ENCODE peak calls at places on chromosomes 16 and 17, in four cellular contexts. A, T, J and K are unnamed samples.

GRCh38 chr17:3974138-3974687 is 10.0 kb upstream of the ATP2A3 start:
- DNase-seq in A (no peak), T (no peak), J (no peak), K (no peak)

GRCh38 chr16:71681360-71681759 is 43.1 kb downstream of the PHLPP2 start:
- DNase-seq in J (no peak), T (no peak), A (no peak), K (no peak)

GRCh38 chr17:27276653-27277156 is 17.2 kb upstream of the WSB1 start:
- DNase-seq in T (no peak), A (no peak), J (no peak), K (no peak)

GRCh38 chr16:68283840-68284595 is 19.7 kb downstream of the SLC7A6 start:
- DNase-seq in T (peak; percentile 79), J (no peak), A (no peak), K (no peak)

GRCh38 chr17:77735341-77736206 is 222.9 kb upstream of the TNRC6C start:
- DNase-seq in J (no peak), T (no peak), A (no peak), K (no peak)

GRCh38 chr16:75254359-75254837 is 3.0 kb upstream of the BCAR1 start:
- DNase-seq in A (no peak), J (peak; percentile 55), T (no peak), K (peak; percentile 91)

GRCh38 chr16:79318137-79318899 is 282.2 kb downstream of the MAF start:
- DNase-seq in A (no peak), J (no peak), T (no peak), K (no peak)

GRCh38 chr17:27630607-27631408 is at the start of gene LGALS9:
- DNase-seq in J (no peak), T (no peak), A (no peak), K (peak; percentile 31)

GRCh38 chr17:38761612-38762011 is 9.1 kb downstream of the PSMB3 start:
- DNase-seq in A (no peak), J (no peak), T (no peak), K (peak; percentile 35)

GRCh38 chr16:46690281-46691178 is 1.1 kb downstream of the ORC6 start:
- DNase-seq in T (no peak), A (no peak), J (no peak), K (no peak)

GRCh38 chr16:3266873-3267537 is 10.6 kb upstream of the MEFV start:
- DNase-seq in A (no peak), T (no peak), J (peak; percentile 58), K (peak; percentile 55)

GRCh38 chr17:74190807-74191206 is 12.7 kb upstream of the RPL38 start:
- DNase-seq in A (no peak), T (no peak), J (no peak), K (no peak)

GRCh38 chr17:73261952-73262675 is 434 bp upstream of the CPSF4L start:
- DNase-seq in T (no peak), A (no peak), J (no peak), K (no peak)

GRCh38 chr16:24478401-24478800 is 61.0 kb upstream of the RBBP6 start:
- DNase-seq in A (no peak), T (no peak), J (no peak), K (no peak)

GRCh38 chr16:86362155-86362849 is 148.0 kb upstream of the FOXF1 start:
- DNase-seq in A (no peak), J (no peak), T (no peak), K (peak; percentile 25)

GRCh38 chr16:24852281-24852721 is 6.5 kb downstream of the SLC5A11 start:
- DNase-seq in T (no peak), J (no peak), A (no peak), K (no peak)

GRCh38 chr16:80804451-80805383 is at the start of gene CDYL2:
- DNase-seq in A (no peak), T (no peak), J (peak; percentile 27), K (no peak)

GRCh38 chr16:10971560-10971961 is 27.2 kb downstream of the CLEC16A start:
- DNase-seq in T (peak; percentile 88), A (no peak), J (peak; percentile 58), K (peak; percentile 93)

GRCh38 chr16:4283939-4284338 is 11.1 kb upstream of the TFAP4 start:
- DNase-seq in A (no peak), J (no peak), T (no peak), K (peak; percentile 20)

GRCh38 chr16:4370570-4371480 is 823 bp upstream of the VASN start:
- DNase-seq in J (peak; percentile 69), T (peak; percentile 70), A (no peak), K (peak; percentile 62)

GRCh38 chr17:51064061-51064735 is 56.5 kb downstream of the SPAG9 start:
- DNase-seq in J (no peak), A (no peak), T (no peak), K (no peak)

GRCh38 chr16:86809458-86809955 is 231.2 kb downstream of the FOXL1 start:
- DNase-seq in J (no peak), A (peak; percentile 67), T (no peak), K (peak; percentile 63)

GRCh38 chr17:58338907-58339774 is 10.5 kb upstream of the TSPOAP1 start:
- DNase-seq in A (peak; percentile 14), T (no peak), J (peak; percentile 52), K (peak; percentile 54)

GRCh38 chr17:75459590-75460267 is 3.3 kb downstream of the TMEM94 start:
- DNase-seq in A (no peak), J (peak; percentile 47), T (no peak), K (no peak)

GRCh38 chr17:16923097-16923903 is 48.6 kb downstream of the TNFRSF13B start:
- DNase-seq in J (no peak), A (no peak), T (no peak), K (no peak)

GRCh38 chr16:86529160-86529559 is 18.8 kb downstream of the FOXF1 start:
- DNase-seq in T (no peak), J (peak; percentile 74), A (no peak), K (peak; percentile 50)

DNA sequence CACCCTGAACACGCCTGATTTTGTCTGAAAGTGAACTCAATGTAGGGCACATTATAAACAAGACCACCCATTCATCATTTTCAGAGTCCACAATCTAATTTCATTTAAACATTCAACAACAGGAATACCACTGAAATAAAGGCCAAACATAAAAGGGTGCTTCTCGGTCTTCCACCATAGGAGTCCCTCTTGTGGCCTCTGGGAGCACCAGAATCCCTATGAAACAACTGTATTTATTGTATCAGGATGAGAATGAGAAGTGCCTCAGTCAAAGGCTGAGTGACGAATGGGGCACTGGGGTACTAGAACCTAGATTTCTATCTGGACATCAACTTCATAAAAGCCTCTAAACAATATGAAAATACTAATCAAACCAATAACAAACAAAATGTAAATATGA is 40.4 kb downstream of the NXPH3 start:
- DNase-seq in T (no peak), A (no peak), J (no peak), K (no peak)
- TF ChIP-seq CTCF in T (peak; percentile 22), A (no peak), J (peak; percentile 30), K (peak; percentile 59)

DNA sequence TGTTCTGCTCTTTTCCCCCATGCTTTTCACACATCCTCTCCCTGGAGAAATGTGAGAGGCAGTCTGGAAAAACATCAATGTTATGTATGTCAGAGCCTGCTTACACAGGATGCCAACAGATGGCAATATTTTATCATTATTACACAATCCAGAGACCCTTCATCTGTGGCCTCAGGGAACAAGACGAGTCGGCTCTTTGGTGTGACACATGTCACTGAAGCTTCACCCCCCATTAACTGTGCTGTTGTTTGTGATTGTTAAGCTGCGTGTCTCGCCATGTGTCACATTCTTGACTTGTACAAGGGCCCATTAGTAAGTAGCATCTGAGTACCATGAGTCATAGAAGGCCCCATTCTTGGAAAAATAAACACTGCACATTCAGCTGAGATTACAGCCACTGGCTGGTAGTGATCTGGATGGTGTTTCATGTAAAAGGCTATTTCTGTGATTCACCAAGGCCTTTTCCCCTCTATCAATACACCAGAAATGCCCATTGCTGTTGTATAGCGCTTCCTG is 682.1 kb upstream of the SOX9 start:
- DNase-seq in T (no peak), A (peak; percentile 98), J (no peak), K (peak; percentile 96)
- TF ChIP-seq CTCF in T (no peak), A (no peak), J (no peak), K (peak; percentile 32)

DNA sequence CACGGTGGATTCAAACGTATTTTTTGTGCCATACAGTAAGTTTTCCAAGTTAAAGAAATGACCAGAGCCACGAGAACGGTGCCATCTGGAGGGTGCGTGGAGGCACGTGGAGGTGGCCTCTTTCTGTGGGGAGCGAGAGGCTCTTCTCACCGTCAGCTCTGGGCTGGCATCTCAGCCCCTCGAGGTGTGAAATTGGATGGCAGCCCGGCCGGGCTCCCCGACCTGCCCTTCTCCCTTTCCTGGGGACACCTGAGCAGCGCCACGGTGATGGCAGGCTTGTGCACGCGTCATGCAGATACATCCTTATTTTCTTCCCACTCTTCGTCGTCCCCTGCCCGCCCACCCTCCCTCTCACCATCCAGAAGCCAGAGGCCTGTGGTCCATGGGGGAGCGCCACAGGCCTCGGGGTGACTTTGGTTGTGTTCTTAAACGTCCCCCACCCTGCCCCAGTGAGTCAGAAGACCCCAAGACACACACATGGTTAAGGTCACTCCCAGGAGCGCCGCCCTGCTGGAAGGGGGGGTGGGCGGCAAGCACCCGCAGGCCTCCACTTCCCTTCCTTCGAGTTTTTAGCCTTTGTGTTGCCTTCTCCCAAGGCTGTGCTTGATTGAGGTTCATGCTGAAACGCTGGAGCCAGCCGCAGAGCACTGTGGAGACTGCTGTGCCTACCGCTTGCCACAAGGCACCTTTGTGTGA is 109.4 kb downstream of the BANP start:
- DNase-seq in T (no peak), J (no peak), A (no peak), K (no peak)
- TF ChIP-seq CTCF in T (no peak), J (no peak), A (no peak), K (peak; percentile 40)

DNA sequence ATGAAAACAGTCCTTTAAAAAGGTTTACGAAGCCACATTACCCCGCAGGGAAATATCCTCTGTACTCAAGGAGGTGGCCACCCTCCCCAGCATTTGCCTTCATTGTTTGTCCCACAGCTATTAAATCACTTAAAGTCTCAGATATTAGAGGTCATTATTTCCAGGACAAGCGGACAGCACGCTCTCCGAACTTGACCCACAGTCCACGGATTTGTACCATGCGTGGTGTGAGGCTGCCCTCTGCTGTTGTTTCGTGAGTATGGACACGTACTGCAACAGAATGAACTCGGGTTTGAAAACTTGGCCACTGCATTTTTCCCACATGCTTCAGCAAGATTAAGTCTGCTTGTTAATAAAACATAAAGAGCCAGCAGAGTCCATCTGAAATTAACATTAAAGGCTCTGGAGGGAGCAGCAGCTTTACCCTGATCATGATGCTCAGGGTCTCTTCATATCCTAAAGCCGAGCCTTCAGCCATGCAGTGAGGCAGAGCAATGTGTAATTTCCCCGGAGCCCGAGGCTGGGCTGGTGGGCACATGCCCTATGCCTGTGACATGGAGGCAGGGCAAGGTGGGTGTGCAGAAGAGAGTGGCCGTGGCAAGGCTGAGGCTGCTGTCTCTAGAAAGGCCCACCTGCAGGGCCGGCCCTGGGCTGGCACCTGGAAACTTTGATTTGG is 19.7 kb downstream of the MEAK7 start:
- DNase-seq in T (peak; percentile 80), J (peak; percentile 80), A (no peak), K (no peak)
- TF ChIP-seq CTCF in T (peak; percentile 69), J (peak; percentile 80), A (peak; percentile 80), K (peak; percentile 79)

GRCh38 chr17:81906476-81907218 is 4.6 kb downstream of the PCYT2 start:
- DNase-seq in T (no peak), A (no peak), J (no peak), K (no peak)
- TF ChIP-seq CTCF in T (no peak), A (peak; percentile 42), J (no peak), K (peak; percentile 38)

GRCh38 chr16:87818533-87819161 is 50.7 kb downstream of the SLC7A5 start:
- DNase-seq in J (no peak), T (no peak), A (no peak), K (no peak)

GRCh38 chr16:87817910-87818309 is 51.4 kb downstream of the SLC7A5 start:
- DNase-seq in J (no peak), T (no peak), A (no peak), K (no peak)

GRCh38 chr16:87812200-87812656 is 46.4 kb upstream of the KLHDC4 start:
- DNase-seq in T (no peak), J (no peak), A (no peak), K (no peak)

GRCh38 chr16:87816507-87817100 is 50.8 kb upstream of the KLHDC4 start:
- DNase-seq in T (no peak), J (no peak), A (no peak), K (no peak)

GRCh38 chr16:87815567-87815966 is 49.8 kb upstream of the KLHDC4 start:
- DNase-seq in A (no peak), T (no peak), J (no peak), K (no peak)
- TF ChIP-seq CTCF in A (no peak), T (no peak), J (no peak), K (peak; percentile 43)